ENCODE peak calls at places on chromosome 3, in five cellular contexts. T is tibial nerve, W is right atrium auricular region, R is GM23338, Z is foreskin keratinocyte. F is an unnamed sample.
A peak's percentile ranks its signal among the peaks of the same experiment; 100 is the strongest.

GRCh38 chr3:73060302-73060723 is 1.1 kb upstream of the EBLN2 start:
- DNase-seq in T (no peak), R (no peak), Z (no peak), W (no peak), F (no peak)

GRCh38 chr3:105970283-105970682 is 101.5 kb upstream of the CBLB start:
- DNase-seq in R (no peak), T (peak; percentile 48), W (peak; percentile 63), Z (peak; percentile 85), F (peak; percentile 60)

GRCh38 chr3:27031476-27031875 is 337.7 kb downstream of the NEK10 start:
- DNase-seq in Z (no peak), T (no peak), R (no peak), W (no peak), F (no peak)

GRCh38 chr3:58099850-58100249 is 91.6 kb downstream of the FLNB start:
- DNase-seq in R (no peak), T (no peak), Z (no peak), W (no peak), F (no peak)

GRCh38 chr3:129504471-129505100 is 23.9 kb upstream of the RHO start:
- DNase-seq in T (no peak), R (no peak), Z (no peak), W (no peak), F (no peak)

GRCh38 chr3:183182732-183183610 is 20.4 kb upstream of the LAMP3 start:
- DNase-seq in R (no peak), T (no peak), Z (no peak), W (peak; percentile 52), F (no peak)

GRCh38 chr3:158379517-158379916 is 191.5 kb upstream of the MLF1 start:
- DNase-seq in R (no peak), W (no peak), Z (peak; percentile 58), T (no peak), F (no peak)

GRCh38 chr3:140832883-140833282 is 108.8 kb upstream of the SLC25A36 start:
- DNase-seq in T (no peak), Z (no peak), R (no peak), W (no peak), F (no peak)

GRCh38 chr3:39126532-39127071 is 19.1 kb downstream of the TTC21A start:
- DNase-seq in Z (peak; percentile 33), T (peak; percentile 67), W (no peak), R (peak; percentile 79), F (peak; percentile 20)

GRCh38 chr3:152646004-152646403 is 188.9 kb upstream of the P2RY1 start:
- DNase-seq in Z (no peak), T (no peak), R (no peak), W (no peak), F (no peak)

DNA sequence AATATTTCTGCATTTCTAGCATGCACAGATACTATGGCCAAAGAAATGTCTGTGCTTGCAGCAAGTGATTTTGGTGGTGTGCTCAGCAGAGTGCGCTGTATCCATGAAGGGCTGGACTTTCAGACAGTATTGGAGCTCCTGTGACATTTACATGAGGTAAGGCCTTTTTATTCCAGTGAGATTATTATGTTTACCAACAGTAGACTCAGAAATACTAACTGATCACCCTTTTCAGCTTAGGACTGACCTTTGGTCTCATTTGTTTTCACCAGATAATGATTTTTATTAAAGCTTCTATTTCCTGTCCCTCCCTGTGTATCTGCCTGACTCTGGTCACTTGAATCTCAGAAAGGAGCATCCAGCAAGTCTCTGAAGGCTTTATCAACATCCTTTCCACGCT is 1302.5 kb upstream of the EPHA6 start:
- DNase-seq in T (no peak), R (no peak), Z (no peak), W (no peak), F (no peak)
- TF ChIP-seq CTCF in T (no peak), R (no peak), Z (no peak), W (no peak), F (no peak)

GRCh38 chr3:46498916-46499519 is 1.2 kb downstream of the RTP3 start:
- DNase-seq in R (no peak), T (no peak), W (no peak), Z (no peak), F (no peak)
- TF ChIP-seq CTCF in R (no peak), T (no peak), W (no peak), Z (no peak), F (no peak)

GRCh38 chr3:13185737-13186136 is 112.5 kb upstream of the IQSEC1 start:
- DNase-seq in R (no peak), Z (no peak), W (no peak), T (no peak), F (peak; percentile 27)
- TF ChIP-seq CTCF in R (no peak), Z (no peak), W (no peak), T (no peak), F (no peak)

GRCh38 chr3:187295635-187296034 is 4.1 kb upstream of the MASP1 start:
- DNase-seq in Z (no peak), W (no peak), R (peak; percentile 61), T (no peak), F (no peak)
- TF ChIP-seq CTCF in Z (peak; percentile 17), W (peak; percentile 36), R (peak; percentile 59), T (no peak), F (no peak)

F was measured in breast epithelium.